ENCODE peak calls at places on chromosomes 13 and 19, in four cellular contexts. E, O, R and F are unnamed samples.

GRCh38 chr13:94454906-94455305 is 24.6 kb downstream of the DCT start:
- DNase-seq in E (no peak), O (no peak), R (no peak), F (no peak)

GRCh38 chr19:10001899-10002298 is 8.4 kb downstream of the COL5A3 start:
- DNase-seq in R (no peak), E (no peak), O (no peak), F (no peak)

GRCh38 chr19:23718802-23719201 is 31.8 kb upstream of the ZNF675 start:
- DNase-seq in R (no peak), O (no peak), E (no peak), F (no peak)

GRCh38 chr13:99995503-99996176 is 14.1 kb downstream of the ZIC2 start:
- DNase-seq in E (peak), R (no peak), O (no peak), F (no peak)

GRCh38 chr19:28633223-28634030 is 579.5 kb downstream of the UQCRFS1 start:
- DNase-seq in R (no peak), O (peak), E (peak), F (no peak)

GRCh38 chr13:49669735-49670309 is 21.5 kb downstream of the EBPL start:
- DNase-seq in E (peak), R (no peak), O (peak), F (no peak)

GRCh38 chr13:45473627-45474026 is 8.9 kb downstream of the COG3 start:
- DNase-seq in O (no peak), E (peak), R (no peak), F (no peak)

GRCh38 chr13:43167058-43167457 is 143.7 kb downstream of the DNAJC15 start:
- DNase-seq in E (no peak), R (no peak), O (no peak), F (no peak)

GRCh38 chr19:39372047-39372802 is 18.7 kb downstream of the PAF1 start:
- DNase-seq in E (no peak), O (peak), R (peak), F (no peak)

GRCh38 chr19:42111384-42111783 is 20.9 kb downstream of the POU2F2 start:
- DNase-seq in O (peak), E (no peak), R (no peak), F (no peak)

GRCh38 chr19:5086725-5087439 is 118.0 kb downstream of the KDM4B start:
- DNase-seq in O (no peak), E (no peak), R (no peak), F (no peak)

GRCh38 chr13:93226065-93226622 is 463 bp upstream of the GPC6 start:
- DNase-seq in O (no peak), R (no peak), E (no peak), F (no peak)

GRCh38 chr13:93230466-93230865 is 3.9 kb downstream of the GPC6 start:
- DNase-seq in O (peak), E (no peak), R (no peak), F (no peak)

GRCh38 chr13:93227280-93227905 is 786 bp downstream of the GPC6 start:
- DNase-seq in E (no peak), O (peak), R (no peak), F (no peak)

GRCh38 chr13:93226623-93227279 is at the start of gene GPC6:
- DNase-seq in E (no peak), O (peak), R (no peak), F (no peak)

DNA sequence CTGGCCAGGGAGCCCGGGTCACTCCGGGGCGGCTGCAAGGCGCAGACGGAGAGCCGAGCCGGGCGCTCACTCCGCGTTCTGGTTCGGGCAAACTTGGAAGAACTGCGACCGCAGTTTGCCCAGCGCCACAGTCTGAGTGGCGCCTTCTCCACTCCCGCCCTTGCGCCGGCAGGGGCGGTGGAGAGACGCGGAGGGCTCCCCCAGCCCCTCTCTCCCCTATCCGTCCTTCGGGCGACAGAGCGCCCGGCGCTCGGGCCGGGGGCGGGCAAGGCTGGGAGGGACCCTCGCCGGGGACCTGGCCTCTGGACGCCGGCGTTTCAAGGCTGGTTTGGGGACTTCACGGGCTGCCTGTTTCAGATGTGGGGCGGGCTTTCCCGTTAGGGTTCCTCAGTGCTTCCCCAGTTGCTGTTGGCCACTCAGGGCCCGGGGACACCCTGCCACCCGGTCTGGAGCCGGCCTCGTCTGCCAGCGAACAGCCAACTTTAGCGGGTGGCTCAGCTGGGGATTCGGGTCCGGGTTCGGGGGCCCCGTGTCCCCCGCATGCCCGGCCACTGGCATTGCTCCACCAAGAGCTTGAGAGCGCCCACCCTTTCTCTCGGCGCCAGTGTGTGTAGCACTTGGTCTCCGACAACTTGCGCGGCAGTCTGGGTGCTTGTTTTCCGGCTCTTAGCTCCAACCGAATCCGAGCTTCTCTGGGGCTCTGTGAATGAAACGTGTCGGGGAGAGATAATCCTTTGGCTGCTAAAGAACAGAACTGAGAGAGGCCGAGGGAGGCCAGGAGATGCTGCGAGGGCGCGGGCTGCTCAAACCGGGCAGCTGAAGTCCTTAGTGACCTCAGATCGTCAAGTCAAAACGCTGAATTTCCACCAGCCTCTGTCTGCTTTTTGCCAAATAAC is 1.5 kb downstream of the GPC6 start:
- DNase-seq in E (peak), O (peak), R (no peak), F (no peak)
- TF ChIP-seq CTCF in E (no peak), O (peak), R (no peak), F (no peak)

GRCh38 chr13:105962080-105962479 is 573.4 kb downstream of the EFNB2 start:
- DNase-seq in R (no peak), E (no peak), O (no peak), F (no peak)
- TF ChIP-seq CTCF in R (no peak), E (no peak), O (no peak), F (no peak)

GRCh38 chr19:47028372-47028672 is 8.7 kb downstream of the NPAS1 start:
- DNase-seq in O (no peak), R (no peak), E (no peak), F (no peak)
- TF ChIP-seq CTCF in O (no peak), R (no peak), E (no peak), F (no peak)

GRCh38 chr19:17831419-17831888 is 10.1 kb upstream of the INSL3 start:
- DNase-seq in E (no peak), O (no peak), R (no peak), F (no peak)
- TF ChIP-seq CTCF in E (no peak), O (no peak), R (no peak), F (no peak)

DNA sequence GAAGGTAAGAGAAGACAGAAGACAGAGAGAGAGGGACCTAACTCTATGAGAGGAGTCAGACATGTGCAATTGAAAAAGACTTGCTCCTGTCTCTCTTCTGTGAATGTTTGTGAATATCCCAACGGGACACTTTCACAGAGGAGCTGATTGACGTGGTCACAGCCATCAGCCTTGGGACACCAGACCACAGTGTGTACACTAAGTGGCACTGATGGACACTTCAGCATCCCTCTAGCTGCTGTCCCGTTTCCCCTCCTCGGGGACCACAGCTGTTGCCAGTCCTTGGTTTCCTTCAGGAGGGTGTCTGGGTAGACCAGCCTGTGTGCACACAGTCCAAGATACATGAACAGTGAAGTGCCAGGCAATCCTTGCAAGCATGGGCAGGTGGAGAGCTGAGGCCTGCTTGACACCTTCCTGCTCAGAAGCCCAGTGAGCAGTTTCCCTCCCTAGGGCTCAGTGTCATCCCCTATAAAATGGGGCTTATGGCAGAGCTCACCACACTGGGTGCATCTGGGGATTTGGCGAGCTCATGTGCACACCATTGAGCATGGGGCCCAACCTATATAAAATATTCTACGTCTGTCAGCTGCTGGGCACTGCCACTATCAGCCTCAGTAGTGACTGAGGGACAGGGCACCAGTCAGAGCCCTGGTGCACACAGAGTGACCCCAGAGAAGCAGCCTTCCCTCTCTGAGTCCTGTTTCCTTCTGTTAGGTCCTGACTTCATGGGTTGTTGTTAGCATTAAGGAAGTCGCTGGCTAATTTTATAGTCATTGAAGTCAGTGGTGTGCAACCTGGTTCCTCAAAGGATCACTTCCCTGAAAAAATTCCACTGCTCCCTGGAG is 4.3 kb upstream of the USF2 start:
- DNase-seq in E (no peak), R (peak), O (no peak), F (no peak)
- TF ChIP-seq CTCF in E (no peak), R (no peak), O (no peak), F (no peak)

GRCh38 chr19:8585894-8586750 is 8.9 kb upstream of the MYO1F start:
- DNase-seq in O (no peak), E (peak), R (no peak), F (peak)
- TF ChIP-seq CTCF in O (peak), E (peak), R (no peak), F (no peak)

GRCh38 chr19:32652893-32653625 is 21.9 kb downstream of the ANKRD27 start:
- DNase-seq in R (peak), E (no peak), O (no peak), F (peak)

GRCh38 chr19:32653626-32653968 is 21.4 kb downstream of the ANKRD27 start:
- DNase-seq in E (no peak), R (no peak), O (no peak), F (no peak)

GRCh38 chr19:32650671-32651070 is 24.3 kb downstream of the ANKRD27 start:
- DNase-seq in R (no peak), E (no peak), O (no peak), F (no peak)

GRCh38 chr19:32649751-32650150 is 25.2 kb downstream of the ANKRD27 start:
- DNase-seq in O (no peak), E (no peak), R (no peak), F (no peak)

GRCh38 chr19:32651729-32652140 is 23.2 kb downstream of the ANKRD27 start:
- DNase-seq in R (no peak), O (no peak), E (no peak), F (no peak)
- TF ChIP-seq CTCF in R (no peak), O (no peak), E (no peak), F (no peak)

GRCh38 chr13:103140001-103140671 is 73.9 kb upstream of the SLC10A2 start:
- DNase-seq in R (no peak), O (no peak), E (peak), F (no peak)
- TF ChIP-seq CTCF in R (no peak), O (peak), E (peak), F (no peak)

DNA sequence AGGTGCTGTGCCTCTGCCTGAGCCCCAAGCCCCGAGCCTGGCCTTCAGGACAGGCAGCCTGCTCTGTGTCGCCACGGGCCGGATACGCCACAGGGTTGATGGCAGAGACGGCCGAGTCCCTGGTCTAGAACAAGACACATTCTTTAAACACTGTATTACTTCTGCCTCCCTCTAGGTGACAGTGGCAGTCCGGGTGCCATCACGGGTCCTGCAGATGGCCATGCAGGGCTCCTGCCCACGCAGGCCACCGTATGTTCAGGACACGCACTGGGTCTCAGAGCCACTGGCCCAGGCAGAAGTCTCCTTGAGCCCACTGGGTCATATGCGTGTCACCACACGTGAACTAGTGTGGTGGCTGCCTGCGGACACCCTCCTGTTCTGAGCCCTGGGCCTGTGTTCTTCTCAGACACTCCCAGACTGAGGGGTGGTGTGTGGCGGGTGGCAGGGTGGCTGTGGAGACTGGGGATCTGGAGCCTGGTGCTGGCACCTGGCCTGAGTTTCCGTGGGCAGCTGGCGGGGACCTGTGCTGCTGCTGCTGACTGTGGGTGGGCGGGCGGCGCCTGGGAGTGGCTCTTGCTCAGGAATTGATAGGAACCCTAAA is 4.4 kb downstream of the PLEKHJ1 start:
- DNase-seq in O (no peak), R (no peak), E (no peak), F (no peak)
- TF ChIP-seq CTCF in O (peak), R (no peak), E (peak), F (no peak)

DNA sequence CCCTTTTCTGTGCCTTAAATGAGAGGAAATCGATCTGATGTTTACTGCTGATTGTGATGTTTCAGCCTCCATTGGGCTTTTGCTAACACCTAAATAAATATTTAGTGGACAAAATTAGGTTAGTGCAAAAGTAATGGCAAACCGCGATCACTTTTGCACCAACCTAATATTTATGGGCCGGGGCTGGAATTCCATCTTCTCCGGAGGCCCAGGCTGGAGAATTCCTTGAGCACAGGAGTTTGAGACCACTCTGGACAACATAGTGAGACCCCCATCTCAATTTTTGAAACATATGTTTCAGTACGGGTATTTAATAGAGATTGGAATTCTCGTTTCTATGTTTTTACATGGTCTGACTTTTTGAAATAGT is 603 bp downstream of the ZNF880 start:
- DNase-seq in R (no peak), E (no peak), O (no peak), F (no peak)
- TF ChIP-seq CTCF in R (no peak), E (no peak), O (no peak), F (no peak)